ENCODE peak calls at places on chromosomes 16 and 17, in nine cellular contexts. N is BE2C, J is tibial artery, Y is cardiac muscle cell, U is endothelial cell of umbilical vein, V is AG09309, M is epithelial cell of proximal tubule, Z is colonic mucosa, P is neural crest cell. Q is an unnamed sample.
A peak's percentile ranks its signal among the peaks of the same experiment; 100 is the strongest.

GRCh38 chr17:61768405-61768804 is 94.9 kb downstream of the BRIP1 start:
- DNase-seq in N (no peak), J (no peak), Y (no peak), U (no peak), V (no peak), M (no peak), Z (no peak), P (no peak), Q (no peak)

GRCh38 chr17:67680445-67681224 is 37.1 kb upstream of the NOL11 start:
- DNase-seq in N (no peak), J (no peak), Y (no peak), U (no peak), V (no peak), M (no peak), Z (no peak), P (no peak), Q (no peak)

GRCh38 chr17:1999557-2000251 is 25.4 kb downstream of the RTN4RL1 start:
- DNase-seq in N (peak; percentile 41), J (peak; percentile 78), Y (peak; percentile 86), U (peak; percentile 27), V (no peak), M (no peak), Z (peak; percentile 57), P (peak; percentile 50), Q (no peak)

GRCh38 chr16:83577201-83577600 is 230.6 kb upstream of the HSBP1 start:
- DNase-seq in N (no peak), J (no peak), Y (no peak), U (no peak), V (no peak), M (no peak), Z (no peak), P (no peak), Q (no peak)

GRCh38 chr17:39737761-39738567 is at the start of gene GRB7:
- DNase-seq in N (no peak), J (no peak), Y (peak; percentile 34), U (no peak), V (no peak), M (no peak), Z (peak; percentile 93), P (no peak), Q (no peak)

GRCh38 chr17:4944163-4944553 is 4.1 kb downstream of the RNF167 start:
- DNase-seq in N (no peak), J (no peak), Y (no peak), U (no peak), V (no peak), M (no peak), Z (no peak), P (no peak), Q (no peak)

GRCh38 chr17:17391575-17392370 is 85.0 kb upstream of the MED9 start:
- DNase-seq in N (peak; percentile 37), J (no peak), Y (no peak), U (no peak), V (no peak), M (no peak), Z (no peak), P (no peak), Q (no peak)

GRCh38 chr17:59483860-59484259 is 81.5 kb upstream of the DHX40 start:
- DNase-seq in N (no peak), J (no peak), Y (no peak), U (no peak), V (no peak), M (no peak), Z (no peak), P (no peak), Q (no peak)

GRCh38 chr16:29926675-29927522 is 873 bp upstream of the KCTD13 start:
- DNase-seq in N (peak; percentile 20), J (no peak), Y (no peak), U (no peak), V (no peak), M (no peak), Z (peak; percentile 68), P (no peak), Q (no peak)

GRCh38 chr16:29911676-29912010 is 11.4 kb downstream of the ASPHD1 start:
- DNase-seq in N (no peak), J (peak; percentile 44), Y (no peak), U (no peak), V (no peak), M (no peak), Z (no peak), P (no peak), Q (no peak)

GRCh38 chr16:15639061-15639568 is 3.8 kb downstream of the MARF1 start:
- DNase-seq in N (no peak), J (no peak), Y (no peak), U (no peak), V (no peak), M (no peak), Z (no peak), P (no peak), Q (no peak)

DNA sequence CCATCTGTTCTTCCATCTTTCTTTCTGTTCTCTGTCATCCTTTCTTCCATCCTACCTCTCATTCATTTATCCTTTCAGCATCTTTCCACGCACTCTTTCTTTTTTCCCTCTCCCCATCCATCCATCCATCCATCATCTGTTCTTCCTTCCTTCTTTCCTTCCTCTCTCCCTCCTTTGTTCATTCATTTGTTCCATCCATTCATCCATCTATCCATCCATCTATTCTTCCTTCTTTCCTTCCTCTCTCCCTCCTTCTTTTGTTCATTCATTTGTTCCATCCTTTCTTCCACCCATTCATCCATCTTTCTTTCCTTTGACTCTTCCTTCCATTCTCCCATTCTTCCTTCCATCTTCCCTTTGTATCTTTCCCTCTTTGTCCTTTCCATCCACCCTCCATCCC is 39.2 kb downstream of the ARHGAP23 start:
- DNase-seq in N (no peak), J (no peak), Y (no peak), U (no peak), V (no peak), M (no peak), Z (no peak), P (no peak), Q (no peak)
- TF ChIP-seq CTCF in N (no peak), J (no peak), Y (no peak), U (no peak), V (no peak), M (no peak), Z (no peak), P (no peak), Q (no peak)

GRCh38 chr17:58447039-58447975 is 30.0 kb upstream of the RNF43 start:
- DNase-seq in N (peak; percentile 83), J (no peak), Y (peak; percentile 74), U (peak; percentile 78), V (peak; percentile 54), M (peak; percentile 29), Z (peak; percentile 77), P (peak; percentile 66), Q (peak; percentile 51)
- TF ChIP-seq CTCF in N (peak; percentile 96), J (no peak), Y (peak; percentile 94), U (peak; percentile 85), V (peak; percentile 88), M (peak; percentile 97), Z (peak; percentile 71), P (peak; percentile 86), Q (peak; percentile 91)

GRCh38 chr16:85635545-85636140 is 22.5 kb downstream of the GSE1 start:
- DNase-seq in N (no peak), J (no peak), Y (no peak), U (no peak), V (no peak), M (no peak), Z (no peak), P (no peak), Q (no peak)

GRCh38 chr16:85633438-85633743 is 20.3 kb downstream of the GSE1 start:
- DNase-seq in N (no peak), J (no peak), Y (no peak), U (no peak), V (no peak), M (no peak), Z (no peak), P (no peak), Q (no peak)

GRCh38 chr16:85636234-85636812 is 23.2 kb downstream of the GSE1 start:
- DNase-seq in N (no peak), J (no peak), Y (no peak), U (no peak), V (no peak), M (no peak), Z (no peak), P (no peak), Q (no peak)

GRCh38 chr16:85633888-85634287 is 20.8 kb downstream of the GSE1 start:
- DNase-seq in N (no peak), J (no peak), Y (no peak), U (no peak), V (no peak), M (no peak), Z (no peak), P (no peak), Q (no peak)

GRCh38 chr16:85634747-85635544 is 21.8 kb downstream of the GSE1 start:
- DNase-seq in N (peak; percentile 49), J (no peak), Y (no peak), U (no peak), V (no peak), M (no peak), Z (no peak), P (no peak), Q (no peak)
- TF ChIP-seq CTCF in N (peak; percentile 58), J (no peak), Y (no peak), U (peak; percentile 6), V (peak; percentile 12), M (peak; percentile 37), Z (no peak), P (peak; percentile 44), Q (peak; percentile 31)

GRCh38 chr16:64165368-64165767 is 956.5 kb downstream of the CDH11 start:
- DNase-seq in N (no peak), J (no peak), Y (no peak), U (no peak), V (no peak), M (no peak), Z (no peak), P (no peak), Q (no peak)

GRCh38 chr16:64172191-64172590 is 949.7 kb downstream of the CDH11 start:
- DNase-seq in N (no peak), J (no peak), Y (no peak), U (no peak), V (no peak), M (no peak), Z (no peak), P (no peak), Q (no peak)

GRCh38 chr16:64172652-64173051 is 949.2 kb downstream of the CDH11 start:
- DNase-seq in N (no peak), J (no peak), Y (no peak), U (no peak), V (no peak), M (no peak), Z (no peak), P (no peak), Q (no peak)

GRCh38 chr16:64162613-64163375 is 959.1 kb downstream of the CDH11 start:
- DNase-seq in N (no peak), J (no peak), Y (no peak), U (peak; percentile 95), V (no peak), M (no peak), Z (no peak), P (no peak), Q (no peak)

GRCh38 chr16:64167851-64168770 is 953.8 kb downstream of the CDH11 start:
- DNase-seq in N (peak; percentile 24), J (no peak), Y (no peak), U (no peak), V (no peak), M (no peak), Z (no peak), P (no peak), Q (no peak)
- TF ChIP-seq CTCF in N (no peak), J (no peak), Y (no peak), U (no peak), V (no peak), M (no peak), Z (no peak), P (no peak), Q (no peak)

Q was measured in kidney epithelial cell.